ENCODE peak calls at places on chromosomes 4 and X, in six cellular contexts. R is fibroblast of lung; A is stimulated activated CD4-positive, alpha-beta T cell treated with anti-CD3 and anti-CD28 coated beads, Interleukin-2, amount 100 ng/mL, for 48 hours; O is H4; H is skeletal muscle cell; W is ELR. Y is an unnamed sample.

GRCh38 chr4:137032242-137032641 is 500.1 kb downstream of the PCDH18 start:
- DNase-seq in O (peak), W (no peak), H (peak), A (no peak), R (peak), Y (peak)

GRCh38 chrX:17587352-17587751 is 149.9 kb upstream of the SCML1 start:
- DNase-seq in A (no peak), W (no peak), H (no peak), O (no peak), R (no peak), Y (no peak)

GRCh38 chrX:120402363-120402762 is 40.5 kb downstream of the ATP1B4 start:
- DNase-seq in A (no peak), W (peak), R (no peak), O (no peak), H (no peak), Y (no peak)

GRCh38 chrX:107450823-107451509 is 1.5 kb downstream of the FRMPD3 start:
- DNase-seq in O (no peak), A (no peak), W (peak), H (no peak), R (no peak), Y (no peak)

GRCh38 chr4:66300336-66300934 is 630.1 kb upstream of the EPHA5 start:
- DNase-seq in W (peak), R (peak), H (no peak), O (no peak), A (no peak), Y (no peak)

GRCh38 chrX:123425904-123426303 is 241.8 kb downstream of the GRIA3 start:
- DNase-seq in A (no peak), W (no peak), H (peak), O (peak), R (peak), Y (no peak)

GRCh38 chr4:53234669-53235068 is 131.2 kb downstream of the SCFD2 start:
- DNase-seq in O (no peak), H (no peak), A (no peak), R (no peak), W (no peak), Y (no peak)

GRCh38 chrX:150060406-150060805 is 122.1 kb upstream of the EOLA2 start:
- DNase-seq in R (peak), O (no peak), H (no peak), W (peak), A (no peak), Y (no peak)

GRCh38 chr4:141402696-141403095 is 182.0 kb downstream of the ZNF330 start:
- DNase-seq in A (no peak), O (no peak), W (no peak), R (no peak), H (no peak), Y (no peak)

GRCh38 chr4:184728858-184729257 is 5.0 kb downstream of the CENPU start:
- DNase-seq in H (no peak), W (peak), O (no peak), R (peak), A (no peak), Y (peak)

GRCh38 chr4:75895744-75896314 is 6.4 kb downstream of the PPEF2 start:
- DNase-seq in H (no peak), R (no peak), W (peak), O (no peak), A (peak), Y (no peak)

GRCh38 chr4:128858875-128859696 is 49.6 kb downstream of the JADE1 start:
- DNase-seq in R (peak), A (no peak), W (peak), O (no peak), H (no peak), Y (no peak)

GRCh38 chr4:69999420-69999819 is 3.7 kb downstream of the STATH start:
- DNase-seq in A (no peak), R (peak), H (no peak), O (no peak), W (peak), Y (no peak)

GRCh38 chr4:89142691-89143669 is 31.6 kb downstream of the TIGD2 start:
- DNase-seq in R (no peak), H (no peak), O (no peak), W (no peak), A (no peak), Y (no peak)

GRCh38 chr4:113907559-113907958 is 71.9 kb downstream of the ARSJ start:
- DNase-seq in A (no peak), R (no peak), O (no peak), W (no peak), H (no peak), Y (no peak)

GRCh38 chr4:168693750-168694470 is 197.1 kb downstream of the PALLD start:
- DNase-seq in H (no peak), A (no peak), R (peak), W (peak), O (no peak), Y (no peak)

GRCh38 chr4:99790796-99791617 is 25.6 kb upstream of the DAPP1 start:
- DNase-seq in R (peak), H (no peak), O (no peak), W (no peak), A (no peak), Y (peak)

GRCh38 chr4:17597517-17597916 is 16.9 kb upstream of the MED28 start:
- DNase-seq in R (no peak), W (peak), O (no peak), A (no peak), H (no peak), Y (no peak)

GRCh38 chrX:131977619-131978018 is 45.5 kb upstream of the STK26 start:
- DNase-seq in H (no peak), O (no peak), R (no peak), A (no peak), W (peak), Y (no peak)

GRCh38 chr4:177393236-177393635 is 49.0 kb downstream of the AGA start:
- DNase-seq in O (no peak), W (no peak), R (no peak), H (no peak), A (no peak), Y (no peak)

GRCh38 chr4:81214518-81215218 is 354 bp downstream of the PRKG2 start:
- DNase-seq in A (no peak), W (no peak), R (peak), O (no peak), H (no peak), Y (no peak)

GRCh38 chr4:6772223-6772928 is 10.2 kb upstream of the KIAA0232 start:
- DNase-seq in O (peak), R (peak), H (no peak), A (no peak), W (no peak), Y (no peak)

GRCh38 chrX:135449637-135450550 is 28.1 kb downstream of the SMIM10L2A start:
- DNase-seq in A (no peak), H (no peak), R (no peak), O (no peak), W (no peak), Y (no peak)

GRCh38 chr4:138938371-138938699 is 77.2 kb upstream of the NOCT start:
- DNase-seq in O (peak), H (no peak), R (peak), W (peak), A (no peak), Y (no peak)

GRCh38 chrX:99887918-99888317 is 522.2 kb downstream of the PCDH19 start:
- DNase-seq in W (no peak), A (no peak), R (no peak), H (no peak), O (no peak), Y (no peak)

GRCh38 chrX:96685205-96686099 is 810 bp downstream of the DIAPH2 start:
- DNase-seq in R (peak), A (peak), O (peak), H (no peak), W (peak), Y (no peak)

GRCh38 chrX:11188664-11189063 is 77.5 kb downstream of the HCCS start:
- DNase-seq in R (peak), W (peak), O (no peak), A (no peak), H (no peak), Y (no peak)

GRCh38 chr4:119070301-119070700 is 65.3 kb upstream of the MYOZ2 start:
- DNase-seq in R (no peak), H (no peak), A (no peak), W (no peak), O (no peak), Y (no peak)

GRCh38 chrX:19775830-19776498 is 111.4 kb downstream of the SH3KBP1 start:
- DNase-seq in H (peak), A (no peak), O (no peak), W (no peak), R (no peak), Y (no peak)

GRCh38 chrX:6965729-6966128 is 181.8 kb upstream of the STS start:
- DNase-seq in W (no peak), A (no peak), R (no peak), O (no peak), H (no peak), Y (no peak)

GRCh38 chr4:121457278-121457875 is 76.6 kb upstream of the QRFPR start:
- DNase-seq in W (no peak), O (no peak), R (no peak), H (no peak), A (no peak), Y (no peak)

GRCh38 chrX:119573222-119573621 is 1.1 kb upstream of the UBE2A start:
- DNase-seq in W (no peak), O (no peak), A (no peak), R (no peak), H (no peak), Y (no peak)